ENCODE peak calls at places on chromosomes 1 and 21, in six cellular contexts. M is mesendoderm; I is GM19239; T is germinal center; B is stimulated activated CD8-positive, alpha-beta memory T cell treated with anti-CD3 and anti-CD28 coated beads, Interleukin-2, amount 100 ng/mL, for 1 hour; Y is progenitor cell of endocrine pancreas. W is an unnamed sample.

GRCh38 chr1:77218477-77219165 is 609 bp downstream of the PIGK start:
- DNase-seq in I (no peak), T (no peak), B (no peak), M (no peak), Y (no peak), W (no peak)

GRCh38 chr1:202579806-202580205 is 130.4 kb downstream of the SYT2 start:
- DNase-seq in B (no peak), T (no peak), M (no peak), I (no peak), Y (no peak), W (no peak)

GRCh38 chr1:90726716-90727480 is 9.8 kb upstream of the BARHL2 start:
- DNase-seq in T (no peak), M (peak), Y (no peak), B (no peak), I (no peak), W (peak)

GRCh38 chr1:94385354-94385947 is 32.7 kb upstream of the ABCD3 start:
- DNase-seq in I (no peak), Y (no peak), T (no peak), M (no peak), B (no peak), W (no peak)

GRCh38 chr1:155940531-155940992 is 876 bp upstream of the RXFP4 start:
- DNase-seq in M (no peak), Y (no peak), B (no peak), T (no peak), I (no peak), W (no peak)

GRCh38 chr21:33266050-33266783 is at the start of gene IL10RB:
- DNase-seq in T (peak), B (peak), I (peak), Y (peak), M (peak), W (peak)

GRCh38 chr1:67192902-67193301 is 26.6 kb downstream of the IL23R start:
- DNase-seq in M (no peak), B (no peak), Y (no peak), I (no peak), T (no peak), W (no peak)

GRCh38 chr1:213678753-213679152 is 309.0 kb upstream of the PROX1 start:
- DNase-seq in B (no peak), M (no peak), T (no peak), Y (no peak), I (no peak), W (no peak)

GRCh38 chr1:246067432-246068021 is 439.6 kb downstream of the SMYD3 start:
- DNase-seq in Y (no peak), I (no peak), T (no peak), B (no peak), M (no peak), W (no peak)

GRCh38 chr1:231729541-231729940 is 103.0 kb downstream of the DISC1 start:
- DNase-seq in T (no peak), B (no peak), I (no peak), M (no peak), Y (no peak), W (no peak)

GRCh38 chr1:221748981-221749380 is 7.1 kb upstream of the DUSP10 start:
- DNase-seq in Y (no peak), I (no peak), M (no peak), B (no peak), T (no peak), W (no peak)

GRCh38 chr1:111476214-111476613 is 2.4 kb downstream of the C1orf162 start:
- DNase-seq in T (no peak), Y (no peak), B (no peak), M (no peak), I (no peak), W (no peak)

GRCh38 chr1:27554777-27555699 is 48.9 kb downstream of the AHDC1 start:
- DNase-seq in T (no peak), M (peak), B (no peak), I (no peak), Y (no peak), W (no peak)

GRCh38 chr1:53115403-53116306 is 26.8 kb downstream of the SLC1A7 start:
- DNase-seq in Y (peak), I (no peak), B (no peak), T (no peak), M (peak), W (peak)

GRCh38 chr1:32988665-32989064 is 24.1 kb upstream of the RNF19B start:
- DNase-seq in Y (no peak), M (no peak), T (no peak), I (no peak), B (no peak), W (no peak)

GRCh38 chr1:85202092-85202863 is 1.5 kb upstream of the SYDE2 start:
- DNase-seq in T (no peak), I (no peak), Y (no peak), B (no peak), M (peak), W (no peak)

GRCh38 chr21:46084041-46084561 is 13.8 kb upstream of the COL6A2 start:
- DNase-seq in T (no peak), B (no peak), M (no peak), I (no peak), Y (no peak), W (peak)

GRCh38 chr1:201149400-201149799 is 4.9 kb downstream of the TMEM9 start:
- DNase-seq in Y (no peak), T (peak), B (no peak), M (peak), I (peak), W (no peak)

GRCh38 chr1:153678519-153679336 is at the start of gene NPR1:
- DNase-seq in M (peak), T (peak), Y (no peak), I (no peak), B (no peak), W (peak)

GRCh38 chr21:36909901-36910561 is 56.4 kb downstream of the HLCS start:
- DNase-seq in Y (no peak), M (no peak), I (no peak), T (no peak), B (no peak), W (no peak)

GRCh38 chr1:17158961-17159360 is 39.7 kb upstream of the PADI2 start:
- DNase-seq in I (no peak), M (no peak), T (no peak), Y (no peak), B (no peak), W (no peak)

GRCh38 chr1:21594935-21595897 is 73.9 kb downstream of the RAP1GAP start:
- DNase-seq in I (peak), Y (no peak), B (no peak), T (peak), M (peak), W (peak)

GRCh38 chr1:5720045-5720444 is 272.2 kb downstream of the NPHP4 start:
- DNase-seq in I (no peak), B (no peak), T (no peak), M (no peak), Y (no peak), W (no peak)

GRCh38 chr21:25334046-25334730 is 273.1 kb downstream of the MRPL39 start:
- DNase-seq in I (no peak), Y (no peak), M (no peak), T (no peak), B (no peak), W (no peak)

GRCh38 chr1:88655685-88656299 is 28.3 kb upstream of the PKN2 start:
- DNase-seq in T (peak), Y (no peak), M (no peak), I (no peak), B (no peak), W (no peak)

GRCh38 chr1:207224666-207225065 is 96.8 kb upstream of the CD55 start:
- DNase-seq in Y (no peak), B (no peak), I (no peak), T (no peak), M (no peak), W (no peak)

GRCh38 chr1:238777551-238777950 is 608.8 kb upstream of the CHRM3 start:
- DNase-seq in I (no peak), T (no peak), M (no peak), B (no peak), Y (no peak), W (no peak)

GRCh38 chr1:152774875-152775274 is at the start of gene LCE1F:
- DNase-seq in B (no peak), I (no peak), M (no peak), T (no peak), Y (no peak), W (no peak)

GRCh38 chr1:185440877-185441276 is 123.8 kb upstream of the IVNS1ABP start:
- DNase-seq in M (no peak), B (no peak), T (no peak), I (no peak), Y (no peak), W (no peak)

GRCh38 chr1:20280906-20281305 is 9.8 kb upstream of the VWA5B1 start:
- DNase-seq in M (no peak), B (no peak), Y (no peak), I (no peak), T (no peak), W (no peak)

GRCh38 chr21:30695956-30696355 is 22.6 kb downstream of the KRTAP21-3 start:
- DNase-seq in T (no peak), M (no peak), Y (no peak), B (no peak), I (no peak), W (no peak)

GRCh38 chr1:228071839-228072657 is 10.5 kb upstream of the ARF1 start:
- DNase-seq in Y (no peak), I (no peak), M (no peak), B (no peak), T (no peak), W (no peak)

GRCh38 chr1:29655945-29656866 is 419.9 kb downstream of the PTPRU start:
- DNase-seq in I (no peak), Y (peak), M (peak), B (no peak), T (no peak), W (peak)

GRCh38 chr1:66944330-66945274 is 19.8 kb downstream of the MIER1 start:
- DNase-seq in B (no peak), I (no peak), T (no peak), Y (no peak), M (peak), W (no peak)

GRCh38 chr1:220708929-220709801 is 19.0 kb downstream of the C1orf115 start:
- DNase-seq in I (no peak), Y (no peak), T (peak), M (no peak), B (no peak), W (no peak)

GRCh38 chr1:223473576-223474344 is 80.5 kb downstream of the CCDC185 start:
- DNase-seq in T (no peak), B (no peak), I (no peak), Y (no peak), M (no peak), W (no peak)

W was measured in ecto neural progenitor cell.